ENCODE peak calls at places on chromosome 16, in nine cellular contexts. One of them, this sample, is unnamed.

GRCh38 chr16:10954903-10955302 is 10.5 kb downstream of the CLEC16A start:
- DNase-seq in retina: no peak
- DNase-seq in A549: no peak
- DNase-seq in dermis microvascular lymphatic vessel endothelial cell: no peak
- DNase-seq in progenitor cell of endocrine pancreas: no peak
- DNase-seq in stimulated activated CD4-positive, alpha-beta T cell treated with anti-CD3 and anti-CD28 coated beads, Interleukin-1b, Interleukin-23, amount 100 ng/mL, for 4 hours: no peak
- DNase-seq in activated T-cell treated with anti-CD3 and anti-CD28 coated beads, Interleukin-2, amount 50 U/mL, for 72 hours: no peak
- DNase-seq in GM23248: no peak
- DNase-seq in iPS DF 19.7: no peak
- DNase-seq in this sample: no peak

GRCh38 chr16:51271156-51271555 is 120.1 kb upstream of the SALL1 start:
- DNase-seq in retina: no peak
- DNase-seq in A549: no peak
- DNase-seq in dermis microvascular lymphatic vessel endothelial cell: no peak
- DNase-seq in progenitor cell of endocrine pancreas: no peak
- DNase-seq in stimulated activated CD4-positive, alpha-beta T cell treated with anti-CD3 and anti-CD28 coated beads, Interleukin-1b, Interleukin-23, amount 100 ng/mL, for 4 hours: no peak
- DNase-seq in activated T-cell treated with anti-CD3 and anti-CD28 coated beads, Interleukin-2, amount 50 U/mL, for 72 hours: no peak
- DNase-seq in GM23248: no peak
- DNase-seq in iPS DF 19.7: no peak
- DNase-seq in this sample: no peak

GRCh38 chr16:90046971-90047713 is 27.9 kb upstream of the DBNDD1 start:
- DNase-seq in retina: peak; percentile 88
- DNase-seq in A549: no peak
- DNase-seq in dermis microvascular lymphatic vessel endothelial cell: peak; percentile 37
- DNase-seq in progenitor cell of endocrine pancreas: no peak
- DNase-seq in stimulated activated CD4-positive, alpha-beta T cell treated with anti-CD3 and anti-CD28 coated beads, Interleukin-1b, Interleukin-23, amount 100 ng/mL, for 4 hours: no peak
- DNase-seq in activated T-cell treated with anti-CD3 and anti-CD28 coated beads, Interleukin-2, amount 50 U/mL, for 72 hours: no peak
- DNase-seq in GM23248: peak; percentile 71
- DNase-seq in iPS DF 19.7: no peak
- DNase-seq in this sample: no peak

GRCh38 chr16:86581458-86581857 is 3.1 kb downstream of the FOXL1 start:
- DNase-seq in retina: no peak
- DNase-seq in A549: no peak
- DNase-seq in dermis microvascular lymphatic vessel endothelial cell: no peak
- DNase-seq in progenitor cell of endocrine pancreas: no peak
- DNase-seq in stimulated activated CD4-positive, alpha-beta T cell treated with anti-CD3 and anti-CD28 coated beads, Interleukin-1b, Interleukin-23, amount 100 ng/mL, for 4 hours: no peak
- DNase-seq in activated T-cell treated with anti-CD3 and anti-CD28 coated beads, Interleukin-2, amount 50 U/mL, for 72 hours: no peak
- DNase-seq in GM23248: peak; percentile 59
- DNase-seq in iPS DF 19.7: no peak
- DNase-seq in this sample: no peak

GRCh38 chr16:51500306-51500705 is 349.2 kb upstream of the SALL1 start:
- DNase-seq in retina: no peak
- DNase-seq in A549: peak; percentile 14
- DNase-seq in dermis microvascular lymphatic vessel endothelial cell: no peak
- DNase-seq in progenitor cell of endocrine pancreas: no peak
- DNase-seq in stimulated activated CD4-positive, alpha-beta T cell treated with anti-CD3 and anti-CD28 coated beads, Interleukin-1b, Interleukin-23, amount 100 ng/mL, for 4 hours: no peak
- DNase-seq in activated T-cell treated with anti-CD3 and anti-CD28 coated beads, Interleukin-2, amount 50 U/mL, for 72 hours: no peak
- DNase-seq in GM23248: peak; percentile 73
- DNase-seq in iPS DF 19.7: no peak
- DNase-seq in this sample: no peak

GRCh38 chr16:67286441-67287235 is 7.3 kb downstream of the PLEKHG4 start:
- DNase-seq in retina: no peak
- DNase-seq in A549: no peak
- DNase-seq in dermis microvascular lymphatic vessel endothelial cell: no peak
- DNase-seq in progenitor cell of endocrine pancreas: no peak
- DNase-seq in stimulated activated CD4-positive, alpha-beta T cell treated with anti-CD3 and anti-CD28 coated beads, Interleukin-1b, Interleukin-23, amount 100 ng/mL, for 4 hours: no peak
- DNase-seq in activated T-cell treated with anti-CD3 and anti-CD28 coated beads, Interleukin-2, amount 50 U/mL, for 72 hours: no peak
- DNase-seq in GM23248: no peak
- DNase-seq in iPS DF 19.7: no peak
- DNase-seq in this sample: no peak

GRCh38 chr16:58028168-58028455 is 2.6 kb downstream of the MMP15 start:
- DNase-seq in retina: no peak
- DNase-seq in A549: no peak
- DNase-seq in dermis microvascular lymphatic vessel endothelial cell: no peak
- DNase-seq in progenitor cell of endocrine pancreas: no peak
- DNase-seq in stimulated activated CD4-positive, alpha-beta T cell treated with anti-CD3 and anti-CD28 coated beads, Interleukin-1b, Interleukin-23, amount 100 ng/mL, for 4 hours: no peak
- DNase-seq in activated T-cell treated with anti-CD3 and anti-CD28 coated beads, Interleukin-2, amount 50 U/mL, for 72 hours: no peak
- DNase-seq in GM23248: no peak
- DNase-seq in iPS DF 19.7: no peak
- DNase-seq in this sample: no peak

GRCh38 chr16:54282202-54282922 is 4.2 kb downstream of the IRX3 start:
- DNase-seq in retina: peak; percentile 83
- DNase-seq in A549: peak; percentile 45
- DNase-seq in dermis microvascular lymphatic vessel endothelial cell: peak; percentile 28
- DNase-seq in progenitor cell of endocrine pancreas: peak; percentile 54
- DNase-seq in stimulated activated CD4-positive, alpha-beta T cell treated with anti-CD3 and anti-CD28 coated beads, Interleukin-1b, Interleukin-23, amount 100 ng/mL, for 4 hours: no peak
- DNase-seq in activated T-cell treated with anti-CD3 and anti-CD28 coated beads, Interleukin-2, amount 50 U/mL, for 72 hours: peak; percentile 56
- DNase-seq in GM23248: no peak
- DNase-seq in iPS DF 19.7: no peak
- DNase-seq in this sample: peak; percentile 79

GRCh38 chr16:64870859-64871258 is 251.0 kb downstream of the CDH11 start:
- DNase-seq in retina: no peak
- DNase-seq in A549: no peak
- DNase-seq in dermis microvascular lymphatic vessel endothelial cell: no peak
- DNase-seq in progenitor cell of endocrine pancreas: no peak
- DNase-seq in stimulated activated CD4-positive, alpha-beta T cell treated with anti-CD3 and anti-CD28 coated beads, Interleukin-1b, Interleukin-23, amount 100 ng/mL, for 4 hours: no peak
- DNase-seq in activated T-cell treated with anti-CD3 and anti-CD28 coated beads, Interleukin-2, amount 50 U/mL, for 72 hours: no peak
- DNase-seq in GM23248: no peak
- DNase-seq in iPS DF 19.7: no peak
- DNase-seq in this sample: no peak

GRCh38 chr16:87086156-87086555 is 231.0 kb downstream of the C16orf95 start:
- DNase-seq in retina: no peak
- DNase-seq in A549: no peak
- DNase-seq in dermis microvascular lymphatic vessel endothelial cell: peak; percentile 41
- DNase-seq in progenitor cell of endocrine pancreas: no peak
- DNase-seq in stimulated activated CD4-positive, alpha-beta T cell treated with anti-CD3 and anti-CD28 coated beads, Interleukin-1b, Interleukin-23, amount 100 ng/mL, for 4 hours: no peak
- DNase-seq in activated T-cell treated with anti-CD3 and anti-CD28 coated beads, Interleukin-2, amount 50 U/mL, for 72 hours: no peak
- DNase-seq in GM23248: peak; percentile 34
- DNase-seq in iPS DF 19.7: no peak
- DNase-seq in this sample: peak; percentile 25

GRCh38 chr16:15874745-15875314 is 13.6 kb downstream of the CEP20 start:
- DNase-seq in retina: peak; percentile 47
- DNase-seq in A549: peak; percentile 87
- DNase-seq in dermis microvascular lymphatic vessel endothelial cell: peak; percentile 80
- DNase-seq in progenitor cell of endocrine pancreas: no peak
- DNase-seq in stimulated activated CD4-positive, alpha-beta T cell treated with anti-CD3 and anti-CD28 coated beads, Interleukin-1b, Interleukin-23, amount 100 ng/mL, for 4 hours: no peak
- DNase-seq in activated T-cell treated with anti-CD3 and anti-CD28 coated beads, Interleukin-2, amount 50 U/mL, for 72 hours: no peak
- DNase-seq in GM23248: peak; percentile 90
- DNase-seq in iPS DF 19.7: no peak
- DNase-seq in this sample: no peak

GRCh38 chr16:1489077-1489476 is 333 bp upstream of the PTX4 start:
- DNase-seq in retina: no peak
- DNase-seq in A549: no peak
- DNase-seq in dermis microvascular lymphatic vessel endothelial cell: no peak
- DNase-seq in progenitor cell of endocrine pancreas: no peak
- DNase-seq in stimulated activated CD4-positive, alpha-beta T cell treated with anti-CD3 and anti-CD28 coated beads, Interleukin-1b, Interleukin-23, amount 100 ng/mL, for 4 hours: no peak
- DNase-seq in activated T-cell treated with anti-CD3 and anti-CD28 coated beads, Interleukin-2, amount 50 U/mL, for 72 hours: no peak
- DNase-seq in GM23248: no peak
- DNase-seq in iPS DF 19.7: no peak
- DNase-seq in this sample: peak; percentile 58

GRCh38 chr16:80231118-80231515 is 309.7 kb upstream of the DYNLRB2 start:
- DNase-seq in retina: no peak
- DNase-seq in A549: no peak
- DNase-seq in dermis microvascular lymphatic vessel endothelial cell: no peak
- DNase-seq in progenitor cell of endocrine pancreas: no peak
- DNase-seq in stimulated activated CD4-positive, alpha-beta T cell treated with anti-CD3 and anti-CD28 coated beads, Interleukin-1b, Interleukin-23, amount 100 ng/mL, for 4 hours: no peak
- DNase-seq in activated T-cell treated with anti-CD3 and anti-CD28 coated beads, Interleukin-2, amount 50 U/mL, for 72 hours: no peak
- DNase-seq in GM23248: peak; percentile 50
- DNase-seq in iPS DF 19.7: no peak
- DNase-seq in this sample: no peak

GRCh38 chr16:74026373-74027281 is 270.0 kb upstream of the PSMD7 start:
- DNase-seq in retina: no peak
- DNase-seq in A549: no peak
- DNase-seq in dermis microvascular lymphatic vessel endothelial cell: no peak
- DNase-seq in progenitor cell of endocrine pancreas: no peak
- DNase-seq in stimulated activated CD4-positive, alpha-beta T cell treated with anti-CD3 and anti-CD28 coated beads, Interleukin-1b, Interleukin-23, amount 100 ng/mL, for 4 hours: no peak
- DNase-seq in activated T-cell treated with anti-CD3 and anti-CD28 coated beads, Interleukin-2, amount 50 U/mL, for 72 hours: no peak
- DNase-seq in GM23248: no peak
- DNase-seq in iPS DF 19.7: peak; percentile 57
- DNase-seq in this sample: no peak

GRCh38 chr16:49622084-49622390 is 233.9 kb downstream of the ZNF423 start:
- DNase-seq in retina: no peak
- DNase-seq in A549: no peak
- DNase-seq in dermis microvascular lymphatic vessel endothelial cell: no peak
- DNase-seq in progenitor cell of endocrine pancreas: no peak
- DNase-seq in stimulated activated CD4-positive, alpha-beta T cell treated with anti-CD3 and anti-CD28 coated beads, Interleukin-1b, Interleukin-23, amount 100 ng/mL, for 4 hours: no peak
- DNase-seq in activated T-cell treated with anti-CD3 and anti-CD28 coated beads, Interleukin-2, amount 50 U/mL, for 72 hours: no peak
- DNase-seq in GM23248: no peak
- DNase-seq in iPS DF 19.7: no peak
- DNase-seq in this sample: no peak

GRCh38 chr16:3881499-3881995 is 1.0 kb upstream of the CREBBP start:
- DNase-seq in retina: no peak
- DNase-seq in A549: no peak
- DNase-seq in dermis microvascular lymphatic vessel endothelial cell: no peak
- DNase-seq in progenitor cell of endocrine pancreas: no peak
- DNase-seq in stimulated activated CD4-positive, alpha-beta T cell treated with anti-CD3 and anti-CD28 coated beads, Interleukin-1b, Interleukin-23, amount 100 ng/mL, for 4 hours: peak; percentile 7
- DNase-seq in activated T-cell treated with anti-CD3 and anti-CD28 coated beads, Interleukin-2, amount 50 U/mL, for 72 hours: no peak
- DNase-seq in GM23248: no peak
- DNase-seq in iPS DF 19.7: no peak
- DNase-seq in this sample: no peak

GRCh38 chr16:75315907-75316306 is 64.5 kb upstream of the BCAR1 start:
- DNase-seq in retina: no peak
- DNase-seq in A549: no peak
- DNase-seq in dermis microvascular lymphatic vessel endothelial cell: no peak
- DNase-seq in progenitor cell of endocrine pancreas: no peak
- DNase-seq in stimulated activated CD4-positive, alpha-beta T cell treated with anti-CD3 and anti-CD28 coated beads, Interleukin-1b, Interleukin-23, amount 100 ng/mL, for 4 hours: no peak
- DNase-seq in activated T-cell treated with anti-CD3 and anti-CD28 coated beads, Interleukin-2, amount 50 U/mL, for 72 hours: no peak
- DNase-seq in GM23248: no peak
- DNase-seq in iPS DF 19.7: no peak
- DNase-seq in this sample: no peak

GRCh38 chr16:88649924-88650748 is 717 bp downstream of the CYBA start:
- DNase-seq in retina: peak; percentile 76
- DNase-seq in A549: no peak
- DNase-seq in dermis microvascular lymphatic vessel endothelial cell: no peak
- DNase-seq in progenitor cell of endocrine pancreas: no peak
- DNase-seq in stimulated activated CD4-positive, alpha-beta T cell treated with anti-CD3 and anti-CD28 coated beads, Interleukin-1b, Interleukin-23, amount 100 ng/mL, for 4 hours: no peak
- DNase-seq in activated T-cell treated with anti-CD3 and anti-CD28 coated beads, Interleukin-2, amount 50 U/mL, for 72 hours: peak; percentile 46
- DNase-seq in GM23248: peak; percentile 67
- DNase-seq in iPS DF 19.7: no peak
- DNase-seq in this sample: no peak

GRCh38 chr16:10851512-10851911 is 25.5 kb upstream of the CIITA start:
- DNase-seq in retina: no peak
- DNase-seq in A549: no peak
- DNase-seq in dermis microvascular lymphatic vessel endothelial cell: no peak
- DNase-seq in progenitor cell of endocrine pancreas: no peak
- DNase-seq in stimulated activated CD4-positive, alpha-beta T cell treated with anti-CD3 and anti-CD28 coated beads, Interleukin-1b, Interleukin-23, amount 100 ng/mL, for 4 hours: no peak
- DNase-seq in activated T-cell treated with anti-CD3 and anti-CD28 coated beads, Interleukin-2, amount 50 U/mL, for 72 hours: no peak
- DNase-seq in GM23248: no peak
- DNase-seq in iPS DF 19.7: no peak
- DNase-seq in this sample: no peak

GRCh38 chr16:17171250-17172143 is 299.3 kb downstream of the XYLT1 start:
- DNase-seq in retina: no peak
- DNase-seq in A549: no peak
- DNase-seq in dermis microvascular lymphatic vessel endothelial cell: no peak
- DNase-seq in progenitor cell of endocrine pancreas: no peak
- DNase-seq in stimulated activated CD4-positive, alpha-beta T cell treated with anti-CD3 and anti-CD28 coated beads, Interleukin-1b, Interleukin-23, amount 100 ng/mL, for 4 hours: no peak
- DNase-seq in activated T-cell treated with anti-CD3 and anti-CD28 coated beads, Interleukin-2, amount 50 U/mL, for 72 hours: no peak
- DNase-seq in GM23248: no peak
- DNase-seq in iPS DF 19.7: no peak
- DNase-seq in this sample: no peak

GRCh38 chr16:10877472-10877946 is 507 bp downstream of the CIITA start:
- DNase-seq in retina: no peak
- DNase-seq in A549: no peak
- DNase-seq in dermis microvascular lymphatic vessel endothelial cell: no peak
- DNase-seq in progenitor cell of endocrine pancreas: no peak
- DNase-seq in stimulated activated CD4-positive, alpha-beta T cell treated with anti-CD3 and anti-CD28 coated beads, Interleukin-1b, Interleukin-23, amount 100 ng/mL, for 4 hours: no peak
- DNase-seq in activated T-cell treated with anti-CD3 and anti-CD28 coated beads, Interleukin-2, amount 50 U/mL, for 72 hours: no peak
- DNase-seq in GM23248: no peak
- DNase-seq in iPS DF 19.7: no peak
- DNase-seq in this sample: no peak

GRCh38 chr16:58912571-58912970 is 178.5 kb upstream of the GOT2 start:
- DNase-seq in retina: no peak
- DNase-seq in A549: no peak
- DNase-seq in dermis microvascular lymphatic vessel endothelial cell: no peak
- DNase-seq in progenitor cell of endocrine pancreas: no peak
- DNase-seq in stimulated activated CD4-positive, alpha-beta T cell treated with anti-CD3 and anti-CD28 coated beads, Interleukin-1b, Interleukin-23, amount 100 ng/mL, for 4 hours: no peak
- DNase-seq in activated T-cell treated with anti-CD3 and anti-CD28 coated beads, Interleukin-2, amount 50 U/mL, for 72 hours: no peak
- DNase-seq in GM23248: no peak
- DNase-seq in iPS DF 19.7: no peak
- DNase-seq in this sample: no peak

GRCh38 chr16:21646721-21647561 is 5.5 kb downstream of the IGSF6 start:
- DNase-seq in retina: no peak
- DNase-seq in A549: no peak
- DNase-seq in dermis microvascular lymphatic vessel endothelial cell: no peak
- DNase-seq in progenitor cell of endocrine pancreas: no peak
- DNase-seq in stimulated activated CD4-positive, alpha-beta T cell treated with anti-CD3 and anti-CD28 coated beads, Interleukin-1b, Interleukin-23, amount 100 ng/mL, for 4 hours: peak; percentile 59
- DNase-seq in activated T-cell treated with anti-CD3 and anti-CD28 coated beads, Interleukin-2, amount 50 U/mL, for 72 hours: peak; percentile 82
- DNase-seq in GM23248: no peak
- DNase-seq in iPS DF 19.7: no peak
- DNase-seq in this sample: peak; percentile 59

GRCh38 chr16:47599512-47599911 is 138.4 kb downstream of the PHKB start:
- DNase-seq in retina: no peak
- DNase-seq in A549: no peak
- DNase-seq in dermis microvascular lymphatic vessel endothelial cell: no peak
- DNase-seq in progenitor cell of endocrine pancreas: no peak
- DNase-seq in stimulated activated CD4-positive, alpha-beta T cell treated with anti-CD3 and anti-CD28 coated beads, Interleukin-1b, Interleukin-23, amount 100 ng/mL, for 4 hours: no peak
- DNase-seq in activated T-cell treated with anti-CD3 and anti-CD28 coated beads, Interleukin-2, amount 50 U/mL, for 72 hours: no peak
- DNase-seq in GM23248: no peak
- DNase-seq in iPS DF 19.7: no peak
- DNase-seq in this sample: no peak

GRCh38 chr16:74732951-74733350 is 32.3 kb upstream of the MLKL start:
- DNase-seq in retina: no peak
- DNase-seq in A549: no peak
- DNase-seq in dermis microvascular lymphatic vessel endothelial cell: no peak
- DNase-seq in progenitor cell of endocrine pancreas: no peak
- DNase-seq in stimulated activated CD4-positive, alpha-beta T cell treated with anti-CD3 and anti-CD28 coated beads, Interleukin-1b, Interleukin-23, amount 100 ng/mL, for 4 hours: no peak
- DNase-seq in activated T-cell treated with anti-CD3 and anti-CD28 coated beads, Interleukin-2, amount 50 U/mL, for 72 hours: no peak
- DNase-seq in GM23248: no peak
- DNase-seq in iPS DF 19.7: no peak
- DNase-seq in this sample: no peak

GRCh38 chr16:74450236-74450635 is 29.0 kb upstream of the CLEC18B start:
- DNase-seq in retina: no peak
- DNase-seq in A549: no peak
- DNase-seq in dermis microvascular lymphatic vessel endothelial cell: no peak
- DNase-seq in progenitor cell of endocrine pancreas: no peak
- DNase-seq in stimulated activated CD4-positive, alpha-beta T cell treated with anti-CD3 and anti-CD28 coated beads, Interleukin-1b, Interleukin-23, amount 100 ng/mL, for 4 hours: no peak
- DNase-seq in activated T-cell treated with anti-CD3 and anti-CD28 coated beads, Interleukin-2, amount 50 U/mL, for 72 hours: no peak
- DNase-seq in GM23248: peak; percentile 35
- DNase-seq in iPS DF 19.7: no peak
- DNase-seq in this sample: no peak

GRCh38 chr16:4570688-4571321 is 14.7 kb downstream of the C16orf96 start:
- DNase-seq in retina: no peak
- DNase-seq in A549: no peak
- DNase-seq in dermis microvascular lymphatic vessel endothelial cell: no peak
- DNase-seq in progenitor cell of endocrine pancreas: no peak
- DNase-seq in stimulated activated CD4-positive, alpha-beta T cell treated with anti-CD3 and anti-CD28 coated beads, Interleukin-1b, Interleukin-23, amount 100 ng/mL, for 4 hours: no peak
- DNase-seq in activated T-cell treated with anti-CD3 and anti-CD28 coated beads, Interleukin-2, amount 50 U/mL, for 72 hours: no peak
- DNase-seq in GM23248: no peak
- DNase-seq in iPS DF 19.7: peak; percentile 85
- DNase-seq in this sample: no peak

GRCh38 chr16:79418588-79418987 is 181.9 kb downstream of the MAF start:
- DNase-seq in retina: no peak
- DNase-seq in A549: no peak
- DNase-seq in dermis microvascular lymphatic vessel endothelial cell: no peak
- DNase-seq in progenitor cell of endocrine pancreas: no peak
- DNase-seq in stimulated activated CD4-positive, alpha-beta T cell treated with anti-CD3 and anti-CD28 coated beads, Interleukin-1b, Interleukin-23, amount 100 ng/mL, for 4 hours: no peak
- DNase-seq in activated T-cell treated with anti-CD3 and anti-CD28 coated beads, Interleukin-2, amount 50 U/mL, for 72 hours: no peak
- DNase-seq in GM23248: no peak
- DNase-seq in iPS DF 19.7: no peak
- DNase-seq in this sample: no peak

GRCh38 chr16:2090819-2091721 is 43.3 kb downstream of the TSC2 start:
- DNase-seq in retina: peak; percentile 83
- DNase-seq in A549: peak; percentile 66
- DNase-seq in dermis microvascular lymphatic vessel endothelial cell: peak; percentile 92
- DNase-seq in progenitor cell of endocrine pancreas: peak; percentile 87
- DNase-seq in stimulated activated CD4-positive, alpha-beta T cell treated with anti-CD3 and anti-CD28 coated beads, Interleukin-1b, Interleukin-23, amount 100 ng/mL, for 4 hours: no peak
- DNase-seq in activated T-cell treated with anti-CD3 and anti-CD28 coated beads, Interleukin-2, amount 50 U/mL, for 72 hours: no peak
- DNase-seq in GM23248: peak; percentile 62
- DNase-seq in iPS DF 19.7: no peak
- DNase-seq in this sample: peak; percentile 93

GRCh38 chr16:55508941-55509920 is at the start of gene LPCAT2:
- DNase-seq in retina: peak; percentile 87
- DNase-seq in A549: peak; percentile 83
- DNase-seq in dermis microvascular lymphatic vessel endothelial cell: peak; percentile 87
- DNase-seq in progenitor cell of endocrine pancreas: peak; percentile 68
- DNase-seq in stimulated activated CD4-positive, alpha-beta T cell treated with anti-CD3 and anti-CD28 coated beads, Interleukin-1b, Interleukin-23, amount 100 ng/mL, for 4 hours: no peak
- DNase-seq in activated T-cell treated with anti-CD3 and anti-CD28 coated beads, Interleukin-2, amount 50 U/mL, for 72 hours: peak; percentile 62
- DNase-seq in GM23248: peak; percentile 93
- DNase-seq in iPS DF 19.7: peak; percentile 64
- DNase-seq in this sample: peak; percentile 86

GRCh38 chr16:69187891-69188451 is 1.0 kb downstream of the SNTB2 start:
- DNase-seq in retina: peak; percentile 79
- DNase-seq in A549: peak; percentile 34
- DNase-seq in dermis microvascular lymphatic vessel endothelial cell: peak; percentile 52
- DNase-seq in progenitor cell of endocrine pancreas: peak; percentile 10
- DNase-seq in stimulated activated CD4-positive, alpha-beta T cell treated with anti-CD3 and anti-CD28 coated beads, Interleukin-1b, Interleukin-23, amount 100 ng/mL, for 4 hours: peak; percentile 8
- DNase-seq in activated T-cell treated with anti-CD3 and anti-CD28 coated beads, Interleukin-2, amount 50 U/mL, for 72 hours: peak; percentile 37
- DNase-seq in GM23248: peak; percentile 64
- DNase-seq in iPS DF 19.7: no peak
- DNase-seq in this sample: peak; percentile 69